ENCODE peak calls at places on chromosomes 6 and 20, in six cellular contexts. T is A549, D is endothelial cell of umbilical vein, G is K562, E is GM12878, N is HepG2. L is an unnamed sample.

GRCh38 chr6:8059129-8059528 is 5.1 kb downstream of the BLOC1S5 start:
- DNase-seq in T (no peak), D (peak; percentile 69), G (peak; percentile 16), E (no peak), N (no peak), L (peak; percentile 47)

GRCh38 chr20:44104807-44105517 is 82.0 kb downstream of the JPH2 start:
- DNase-seq in T (no peak), D (peak; percentile 68), G (no peak), E (no peak), N (no peak), L (no peak)

GRCh38 chr6:113385020-113385431 is 472.1 kb upstream of the MARCKS start:
- DNase-seq in T (no peak), D (peak; percentile 26), G (no peak), E (no peak), N (no peak), L (no peak)

GRCh38 chr20:26209171-26209941 is 512.7 kb upstream of the ZNF337 start:
- DNase-seq in T (no peak), D (no peak), G (no peak), E (no peak), N (no peak), L (no peak)

GRCh38 chr6:120354452-120355098 is 979.7 kb downstream of the TBC1D32 start:
- DNase-seq in T (no peak), D (no peak), G (no peak), E (peak; percentile 4), N (no peak), L (peak; percentile 58)

GRCh38 chr6:158849899-158850806 is 31.0 kb upstream of the EZR start:
- DNase-seq in T (peak; percentile 87), D (peak; percentile 68), G (peak; percentile 79), E (no peak), N (peak; percentile 84), L (peak; percentile 73)

GRCh38 chr6:140434761-140435160 is 1060.3 kb upstream of the CITED2 start:
- DNase-seq in T (no peak), D (no peak), G (no peak), E (no peak), N (no peak), L (no peak)

GRCh38 chr6:118788702-118789101 is 105.2 kb upstream of the ASF1A start:
- DNase-seq in T (no peak), D (no peak), G (no peak), E (no peak), N (no peak), L (no peak)

GRCh38 chr6:131036616-131037015 is 26.4 kb downstream of the EPB41L2 start:
- DNase-seq in T (no peak), D (no peak), G (no peak), E (no peak), N (no peak), L (no peak)

GRCh38 chr6:39056191-39056590 is 7.6 kb downstream of the GLP1R start:
- DNase-seq in T (no peak), D (no peak), G (no peak), E (no peak), N (no peak), L (no peak)

GRCh38 chr6:88165877-88166492 is at the start of gene CNR1:
- DNase-seq in T (peak; percentile 3), D (peak; percentile 24), G (peak; percentile 16), E (no peak), N (no peak), L (no peak)

GRCh38 chr6:107075951-107076381 is 39.3 kb downstream of the BEND3 start:
- DNase-seq in T (no peak), D (no peak), G (no peak), E (no peak), N (no peak), L (peak; percentile 39)

GRCh38 chr6:127515794-127516675 is 3.1 kb downstream of the MTCL3 start:
- DNase-seq in T (no peak), D (peak; percentile 19), G (peak; percentile 34), E (no peak), N (no peak), L (peak; percentile 78)

GRCh38 chr6:412146-412886 is 20.8 kb downstream of the IRF4 start:
- DNase-seq in T (no peak), D (no peak), G (no peak), E (no peak), N (no peak), L (no peak)

GRCh38 chr6:148500402-148500801 is 157.8 kb downstream of the SASH1 start:
- DNase-seq in T (no peak), D (no peak), G (no peak), E (no peak), N (no peak), L (no peak)

GRCh38 chr20:31576751-31577150 is 28.3 kb upstream of the ID1 start:
- DNase-seq in T (no peak), D (no peak), G (no peak), E (no peak), N (no peak), L (no peak)

GRCh38 chr20:36493801-36494114 is 47.6 kb upstream of the MYL9 start:
- DNase-seq in T (no peak), D (no peak), G (no peak), E (no peak), N (no peak), L (no peak)

GRCh38 chr6:90160013-90160412 is 136.6 kb downstream of the BACH2 start:
- DNase-seq in T (no peak), D (no peak), G (peak; percentile 68), E (no peak), N (no peak), L (no peak)

GRCh38 chr6:169332250-169332649 is 78.6 kb upstream of the THBS2 start:
- DNase-seq in T (no peak), D (no peak), G (no peak), E (no peak), N (no peak), L (no peak)

GRCh38 chr6:169324661-169325459 is 71.2 kb upstream of the THBS2 start:
- DNase-seq in T (no peak), D (no peak), G (no peak), E (no peak), N (no peak), L (no peak)

GRCh38 chr6:169324086-169324485 is 70.4 kb upstream of the THBS2 start:
- DNase-seq in T (no peak), D (no peak), G (no peak), E (no peak), N (no peak), L (no peak)

GRCh38 chr6:169326067-169326799 is 72.6 kb upstream of the THBS2 start:
- DNase-seq in T (no peak), D (no peak), G (peak; percentile 30), E (no peak), N (peak; percentile 54), L (peak; percentile 71)

GRCh38 chr6:169328112-169328801 is 74.6 kb upstream of the THBS2 start:
- DNase-seq in T (no peak), D (no peak), G (no peak), E (no peak), N (no peak), L (peak; percentile 24)
- TF ChIP-seq MYC in T (no peak), D (no peak), G (no peak), E (no peak), N (no peak), L (no peak)

GRCh38 chr6:122697458-122697857 is 82.1 kb upstream of the FABP7 start:
- DNase-seq in T (no peak), D (no peak), G (no peak), E (no peak), N (no peak), L (no peak)
- H3K4me3 ChIP-seq in T (no peak overlapping the region), D (no peak overlapping the region), G (no peak overlapping the region), E (no peak overlapping the region), N (no peak overlapping the region), L (no peak overlapping the region)

DNA sequence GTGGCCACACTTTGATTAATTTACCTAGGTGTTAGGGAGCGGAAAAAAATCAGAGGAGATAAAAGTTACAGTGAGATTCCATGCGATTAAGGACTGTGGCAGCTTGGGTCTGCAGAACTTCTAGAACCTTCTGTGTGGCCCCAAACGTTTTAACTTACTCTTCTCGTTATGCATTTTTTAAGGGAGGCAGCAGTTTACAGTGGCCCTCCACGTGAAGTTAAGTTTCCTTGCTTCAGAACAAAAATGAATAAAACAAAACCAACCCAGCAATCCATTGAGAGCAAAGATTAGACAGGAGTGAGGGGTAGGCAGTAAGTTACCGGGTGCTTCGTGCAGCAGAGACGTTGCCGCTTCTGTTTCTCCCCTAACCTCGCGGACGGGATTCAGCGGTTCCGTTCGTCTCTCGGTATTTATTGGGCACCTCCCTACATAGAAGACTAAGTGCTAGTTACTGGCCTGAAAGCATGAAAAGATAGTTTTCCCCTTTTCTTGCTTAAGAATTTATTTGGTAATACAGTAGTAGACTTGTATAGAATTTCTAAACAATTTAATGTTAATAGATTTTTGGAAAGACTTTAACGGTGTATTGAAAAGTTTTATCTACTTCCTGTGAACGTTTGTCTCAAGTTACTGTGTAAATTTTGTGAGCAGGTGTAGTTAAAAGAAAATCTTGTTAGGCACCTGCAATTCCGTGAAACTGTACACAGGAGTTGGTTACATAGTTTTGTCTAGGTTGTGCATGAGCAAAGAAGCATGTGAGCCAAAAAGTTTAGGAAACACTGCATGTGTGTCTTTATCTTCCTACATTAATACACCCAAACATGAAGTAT is 1.1 kb downstream of the BAG2 start:
- DNase-seq in T (peak; percentile 21), D (no peak), G (peak; percentile 59), E (no peak), N (peak; percentile 34), L (peak; percentile 76)
- TF ChIP-seq MAX in T (no peak), D (no peak), G (no peak), E (no peak), N (no peak), L (no peak)

GRCh38 chr6:30160791-30161261 is at the start of gene TRIM10:
- DNase-seq in T (no peak), D (no peak), G (no peak), E (no peak), N (no peak), L (no peak)

GRCh38 chr6:30160391-30160790 is 620 bp downstream of the TRIM10 start:
- DNase-seq in T (no peak), D (no peak), G (no peak), E (no peak), N (no peak), L (no peak)

GRCh38 chr6:30163090-30163917 is at the start of gene TRIM15:
- DNase-seq in T (no peak), D (no peak), G (peak; percentile 29), E (no peak), N (peak; percentile 90), L (no peak)

GRCh38 chr6:30163918-30164654 is 740 bp downstream of the TRIM15 start:
- DNase-seq in T (no peak), D (no peak), G (no peak), E (no peak), N (no peak), L (no peak)

GRCh38 chr6:30162265-30163089 is 869 bp upstream of the TRIM15 start:
- DNase-seq in T (no peak), D (no peak), G (no peak), E (no peak), N (no peak), L (no peak)
- TF ChIP-seq MYC in T (no peak), D (no peak), G (no peak), E (no peak), N (no peak), L (no peak)

GRCh38 chr6:4941782-4942672 is 61.8 kb downstream of the RPP40 start:
- DNase-seq in T (peak; percentile 74), D (peak; percentile 70), G (peak; percentile 86), E (peak; percentile 27), N (peak; percentile 78), L (peak; percentile 91)
- H3K4me3 ChIP-seq in T (no peak overlapping the region), D (no peak overlapping the region), G (no peak overlapping the region), E (no peak overlapping the region), N (no peak overlapping the region), L (no peak overlapping the region)

GRCh38 chr6:83008631-83009030 is 57.0 kb downstream of the UBE3D start:
- DNase-seq in T (no peak), D (peak; percentile 2), G (no peak), E (no peak), N (no peak), L (no peak)
- TF ChIP-seq MAX in T (no peak), D (no peak), G (no peak), E (no peak), N (no peak), L (no peak)